ENCODE peak calls at places on chromosome 12, in eight cellular contexts. A is mucosa of descending colon; R is lower lobe of right lung; H is stimulated activated CD4-positive, alpha-beta T cell treated with anti-CD3 and anti-CD28 coated beads, Interleukin-1b, Interleukin-23, amount 100 ng/mL, for 24 hours; F is amniotic stem cell; I is NCI-H1105 treated with DMSO at 0.1 percent for 48 hours; U is mesothelial cell of epicardium; B is heart left ventricle. N is an unnamed sample.

GRCh38 chr12:117119592-117120198 is 20.5 kb upstream of the TESC start:
- DNase-seq in A (no peak), R (no peak), H (no peak), F (no peak), I (no peak), U (no peak), B (no peak), N (peak; percentile 70)

GRCh38 chr12:59055204-59055839 is 135.0 kb upstream of the LRIG3 start:
- DNase-seq in A (no peak), R (no peak), H (no peak), F (peak; percentile 12), I (no peak), U (no peak), B (no peak), N (peak; percentile 63)

GRCh38 chr12:14963520-14963919 is 2.1 kb upstream of the ARHGDIB start:
- DNase-seq in A (no peak), R (no peak), H (no peak), F (no peak), I (no peak), U (no peak), B (no peak), N (no peak)

GRCh38 chr12:122841544-122842321 is 6.5 kb downstream of the HIP1R start:
- DNase-seq in A (no peak), R (peak; percentile 44), H (no peak), F (peak; percentile 65), I (no peak), U (no peak), B (peak; percentile 85), N (no peak)

GRCh38 chr12:220946-221550 is 7.1 kb upstream of the SLC6A12 start:
- DNase-seq in A (no peak), R (no peak), H (no peak), F (no peak), I (no peak), U (no peak), B (no peak), N (no peak)

GRCh38 chr12:65276923-65277322 is 1.6 kb upstream of the MSRB3 start:
- DNase-seq in A (no peak), R (no peak), H (no peak), F (no peak), I (no peak), U (no peak), B (no peak), N (no peak)

GRCh38 chr12:52186135-52186840 is 5.5 kb downstream of the KRT80 start:
- DNase-seq in A (no peak), R (no peak), H (no peak), F (peak; percentile 61), I (no peak), U (no peak), B (no peak), N (no peak)

GRCh38 chr12:98821849-98822248 is 176.8 kb downstream of the APAF1 start:
- DNase-seq in A (no peak), R (no peak), H (no peak), F (no peak), I (peak; percentile 6), U (no peak), B (no peak), N (no peak)

GRCh38 chr12:88958961-88959360 is 378.7 kb upstream of the KITLG start:
- DNase-seq in A (no peak), R (no peak), H (no peak), F (no peak), I (peak; percentile 100), U (no peak), B (no peak), N (peak; percentile 97)

GRCh38 chr12:132170094-132170636 is 25.9 kb downstream of the NOC4L start:
- DNase-seq in A (peak; percentile 45), R (no peak), H (no peak), F (no peak), I (peak; percentile 24), U (no peak), B (peak; percentile 8), N (no peak)

GRCh38 chr12:104605685-104606084 is 148.9 kb downstream of the CHST11 start:
- DNase-seq in A (peak; percentile 69), R (peak; percentile 87), H (no peak), F (no peak), I (no peak), U (no peak), B (peak; percentile 70), N (no peak)

GRCh38 chr12:26830783-26831601 is 2.0 kb downstream of the ITPR2 start:
- DNase-seq in A (no peak), R (no peak), H (no peak), F (no peak), I (no peak), U (no peak), B (no peak), N (no peak)

GRCh38 chr12:106137456-106138278 is 1.1 kb downstream of the NUAK1 start:
- DNase-seq in A (no peak), R (no peak), H (no peak), F (no peak), I (peak; percentile 24), U (no peak), B (peak; percentile 44), N (peak; percentile 59)

GRCh38 chr12:481422-481821 is 21.7 kb downstream of the B4GALNT3 start:
- DNase-seq in A (no peak), R (no peak), H (no peak), F (no peak), I (no peak), U (no peak), B (peak; percentile 90), N (peak; percentile 73)

GRCh38 chr12:17976202-17976601 is 113.8 kb downstream of the RERGL start:
- DNase-seq in A (no peak), R (no peak), H (no peak), F (no peak), I (no peak), U (no peak), B (no peak), N (no peak)

GRCh38 chr12:85823436-85824179 is 12.6 kb downstream of the RASSF9 start:
- DNase-seq in A (no peak), R (no peak), H (no peak), F (no peak), I (no peak), U (no peak), B (no peak), N (no peak)

GRCh38 chr12:2858334-2858733 is 1.5 kb upstream of the TEX52 start:
- DNase-seq in A (no peak), R (no peak), H (no peak), F (no peak), I (no peak), U (no peak), B (no peak), N (no peak)

GRCh38 chr12:25089738-25090137 is 105.2 kb downstream of the DNAI7 start:
- DNase-seq in A (no peak), R (no peak), H (no peak), F (no peak), I (peak; percentile 6), U (no peak), B (no peak), N (no peak)

GRCh38 chr12:57718641-57719528 is 19.7 kb downstream of the AGAP2 start:
- DNase-seq in A (no peak), R (no peak), H (no peak), F (no peak), I (no peak), U (peak; percentile 25), B (no peak), N (no peak)

GRCh38 chr12:105331805-105332251 is 1.3 kb downstream of the C12orf75 start:
- DNase-seq in A (no peak), R (no peak), H (no peak), F (no peak), I (no peak), U (no peak), B (no peak), N (peak; percentile 79)

GRCh38 chr12:117907108-117907689 is 61.6 kb downstream of the KSR2 start:
- DNase-seq in A (no peak), R (no peak), H (no peak), F (no peak), I (peak; percentile 35), U (no peak), B (no peak), N (peak; percentile 64)

GRCh38 chr12:541676-542289 is 82.0 kb downstream of the B4GALNT3 start:
- DNase-seq in A (peak; percentile 45), R (no peak), H (no peak), F (no peak), I (no peak), U (no peak), B (peak; percentile 26), N (no peak)